ENCODE peak calls at places on chromosomes 11 and 22, in seven cellular contexts. R is esophagus squamous epithelium; T is GM12878; V is body of pancreas; L is CD4-positive, CD25-positive, alpha-beta regulatory T cell; H is CD4-positive, alpha-beta memory T cell; A is psoas muscle. C is an unnamed sample.

GRCh38 chr11:99568808-99569207 is 548.1 kb downstream of the CNTN5 start:
- DNase-seq in R (no peak), T (no peak), V (no peak), L (no peak), H (no peak), A (no peak), C (no peak)

GRCh38 chr11:78244080-78244479 is 55.4 kb downstream of the USP35 start:
- DNase-seq in R (no peak), T (no peak), V (no peak), L (no peak), H (no peak), A (no peak), C (no peak)

GRCh38 chr11:128549256-128549944 is 38.0 kb downstream of the ETS1 start:
- DNase-seq in R (no peak), T (no peak), V (peak; percentile 35), L (no peak), H (no peak), A (peak; percentile 73), C (peak; percentile 11)

GRCh38 chr11:27518522-27518921 is 12.0 kb upstream of the LIN7C start:
- DNase-seq in R (no peak), T (no peak), V (no peak), L (no peak), H (no peak), A (no peak), C (no peak)

GRCh38 chr11:108897071-108897481 is 232.2 kb downstream of the DDX10 start:
- DNase-seq in R (no peak), T (no peak), V (no peak), L (no peak), H (no peak), A (no peak), C (no peak)

GRCh38 chr11:131658414-131658813 is 288.0 kb downstream of the NTM start:
- DNase-seq in R (no peak), T (no peak), V (no peak), L (no peak), H (no peak), A (no peak), C (no peak)

GRCh38 chr22:27971926-27972325 is 52.9 kb upstream of the PITPNB start:
- DNase-seq in R (no peak), T (no peak), V (no peak), L (no peak), H (no peak), A (no peak), C (peak; percentile 9)

GRCh38 chr11:125777309-125777708 is 1.3 kb downstream of the PATE2 start:
- DNase-seq in R (no peak), T (no peak), V (no peak), L (no peak), H (no peak), A (no peak), C (peak; percentile 4)

GRCh38 chr11:46760429-46761128 is 41.6 kb downstream of the F2 start:
- DNase-seq in R (no peak), T (no peak), V (no peak), L (no peak), H (no peak), A (no peak), C (no peak)

GRCh38 chr11:113773092-113773415 is 438 bp downstream of the ZW10 start:
- DNase-seq in R (no peak), T (no peak), V (peak; percentile 30), L (no peak), H (no peak), A (no peak), C (peak; percentile 17)

GRCh38 chr22:39955675-39956074 is 4.5 kb upstream of the TMA7B start:
- DNase-seq in R (no peak), T (no peak), V (no peak), L (no peak), H (no peak), A (no peak), C (no peak)

GRCh38 chr22:30575011-30575671 is 676 bp upstream of the GAL3ST1 start:
- DNase-seq in R (no peak), T (no peak), V (peak; percentile 78), L (no peak), H (no peak), A (no peak), C (peak; percentile 2)

GRCh38 chr22:31650391-31650790 is 11.6 kb downstream of the PISD start:
- DNase-seq in R (no peak), T (no peak), V (no peak), L (no peak), H (no peak), A (no peak), C (peak; percentile 70)

GRCh38 chr22:38957808-38958207 is 399 bp downstream of the APOBEC3A start:
- DNase-seq in R (no peak), T (no peak), V (no peak), L (no peak), H (no peak), A (no peak), C (no peak)

GRCh38 chr11:116862951-116863350 is 25.5 kb upstream of the APOA1 start:
- DNase-seq in R (no peak), T (no peak), V (no peak), L (no peak), H (no peak), A (no peak), C (no peak)

GRCh38 chr22:49975543-49976389 is 15.2 kb downstream of the PIM3 start:
- DNase-seq in R (no peak), T (no peak), V (no peak), L (no peak), H (no peak), A (peak; percentile 18), C (no peak)

GRCh38 chr11:94149435-94149834 is 20.8 kb downstream of the PANX1 start:
- DNase-seq in R (no peak), T (no peak), V (no peak), L (no peak), H (no peak), A (no peak), C (peak; percentile 67)

GRCh38 chr11:83219095-83219494 is 25.6 kb downstream of the ANKRD42 start:
- DNase-seq in R (no peak), T (no peak), V (no peak), L (no peak), H (no peak), A (no peak), C (no peak)

GRCh38 chr22:24482586-24482985 is 12.5 kb upstream of the UPB1 start:
- DNase-seq in R (no peak), T (no peak), V (no peak), L (no peak), H (no peak), A (no peak), C (no peak)

GRCh38 chr11:74702383-74703007 is 28.7 kb downstream of the CHRDL2 start:
- DNase-seq in R (no peak), T (no peak), V (peak; percentile 67), L (peak; percentile 58), H (peak; percentile 35), A (peak; percentile 60), C (peak; percentile 69)

GRCh38 chr22:31556627-31557203 is 60.4 kb downstream of the SFI1 start:
- DNase-seq in R (no peak), T (no peak), V (no peak), L (peak; percentile 49), H (peak; percentile 21), A (no peak), C (peak; percentile 27)

GRCh38 chr22:21042978-21043855 is 2.5 kb upstream of the LRRC74B start:
- DNase-seq in R (no peak), T (no peak), V (no peak), L (no peak), H (no peak), A (no peak), C (no peak)

GRCh38 chr11:110219011-110219785 is 77.2 kb downstream of the RDX start:
- DNase-seq in R (no peak), T (no peak), V (no peak), L (no peak), H (no peak), A (no peak), C (no peak)

GRCh38 chr11:57368106-57368826 is 12.7 kb downstream of the PRG3 start:
- DNase-seq in R (no peak), T (no peak), V (peak; percentile 73), L (no peak), H (no peak), A (no peak), C (no peak)
- H3K27ac ChIP-seq in R (no peak overlapping the region), T (no peak overlapping the region), V (no peak overlapping the region), L (no peak overlapping the region), H (no peak overlapping the region), A (no peak overlapping the region), C (no peak overlapping the region)

DNA sequence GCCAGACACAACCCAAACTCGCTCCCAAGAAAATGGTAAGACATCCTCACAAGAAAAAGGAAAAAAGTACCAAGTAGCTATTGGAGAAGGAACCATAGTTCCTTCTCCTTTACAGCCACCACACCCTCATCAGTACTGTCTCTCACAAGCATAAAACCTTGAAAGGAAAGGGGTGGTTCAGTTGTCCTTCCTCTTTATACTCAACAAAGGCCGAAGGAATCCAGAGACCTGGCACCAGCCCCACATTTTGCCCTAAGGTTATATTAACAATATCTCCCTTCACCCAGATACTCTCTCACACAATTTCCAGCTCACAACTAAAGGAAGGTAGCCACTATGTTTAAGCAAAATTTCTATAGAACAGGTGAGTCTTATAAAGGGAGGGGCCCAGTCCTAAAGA is 8.5 kb downstream of the FHIP1B start:
- DNase-seq in R (no peak), T (no peak), V (no peak), L (no peak), H (no peak), A (no peak), C (no peak)
- H3K27ac ChIP-seq in R (no peak overlapping the region), T (no peak overlapping the region), V (no peak overlapping the region), L (no peak overlapping the region), H (no peak overlapping the region), A (no peak overlapping the region), C (no peak overlapping the region)

GRCh38 chr22:17858033-17858432 is 83.8 kb upstream of the BID start:
- DNase-seq in R (no peak), T (no peak), V (no peak), L (no peak), H (no peak), A (no peak), C (no peak)

GRCh38 chr22:17853066-17853465 is 78.8 kb upstream of the BID start:
- DNase-seq in R (no peak), T (no peak), V (no peak), L (no peak), H (no peak), A (no peak), C (peak; percentile 11)

GRCh38 chr22:17860220-17860965 is 86.1 kb upstream of the BID start:
- DNase-seq in R (no peak), T (no peak), V (no peak), L (no peak), H (no peak), A (no peak), C (no peak)

GRCh38 chr22:17851754-17852153 is 77.5 kb upstream of the BID start:
- DNase-seq in R (no peak), T (no peak), V (no peak), L (no peak), H (no peak), A (no peak), C (no peak)

DNA sequence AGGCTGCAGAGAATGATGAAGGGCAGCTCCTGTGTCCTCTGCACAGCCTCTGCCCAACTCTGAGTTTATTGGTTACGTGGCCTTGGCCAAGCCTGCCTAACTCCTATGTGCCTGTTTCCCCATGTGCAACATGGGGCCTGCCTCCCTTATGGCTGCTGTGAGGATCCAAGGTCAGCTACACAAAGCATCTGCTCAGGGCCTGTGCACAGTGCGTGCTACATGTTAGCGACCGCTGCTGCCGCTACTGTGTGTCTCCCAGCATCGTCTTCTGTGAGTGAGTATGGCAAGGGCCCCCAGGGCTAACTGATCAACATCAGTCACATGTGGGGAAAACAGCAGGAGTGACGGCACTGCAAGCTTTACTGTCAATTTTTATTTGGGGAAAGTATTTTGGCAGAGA is 81.6 kb upstream of the BID start:
- DNase-seq in R (no peak), T (no peak), V (no peak), L (no peak), H (no peak), A (no peak), C (no peak)
- H3K27ac ChIP-seq in R (no peak overlapping the region), T (no peak overlapping the region), V (no peak overlapping the region), L (no peak overlapping the region), H (no peak overlapping the region), A (no peak overlapping the region), C (no peak overlapping the region)

GRCh38 chr11:69700278-69701140 is 3.3 kb downstream of the FGF19 start:
- DNase-seq in R (no peak), T (no peak), V (peak; percentile 77), L (no peak), H (no peak), A (no peak), C (peak; percentile 56)
- H3K27ac ChIP-seq in R (no peak overlapping the region), T (no peak overlapping the region), V (no peak overlapping the region), L (no peak overlapping the region), H (no peak overlapping the region), A (no peak overlapping the region), C (no peak overlapping the region)

C was measured in brain microvascular endothelial cell.